ENCODE peak calls at places on chromosomes 12 and 14, in nine cellular contexts. T is caudate nucleus; E is effector memory CD4-positive, alpha-beta T cell; C is iris pigment epithelial cell; Z is astrocyte; G is T-helper 1 cell; A is HS-5; K is HFFc6; B is EL. M is an unnamed sample.

GRCh38 chr14:30763891-30764290 is 110.5 kb upstream of the COCH start:
- DNase-seq in T (no peak), E (no peak), C (no peak), Z (no peak), G (no peak), A (no peak), K (no peak), B (no peak), M (no peak)

GRCh38 chr14:20412422-20412821 is 879 bp downstream of the TEP1 start:
- DNase-seq in T (no peak), E (no peak), C (peak; percentile 23), Z (no peak), G (no peak), A (no peak), K (no peak), B (peak; percentile 13), M (no peak)

GRCh38 chr12:58804749-58805148 is 115.6 kb downstream of the LRIG3 start:
- DNase-seq in T (no peak), E (no peak), C (no peak), Z (no peak), G (no peak), A (no peak), K (no peak), B (no peak), M (no peak)

GRCh38 chr12:17411662-17412061 is 678.3 kb downstream of the RERGL start:
- DNase-seq in T (no peak), E (no peak), C (no peak), Z (no peak), G (no peak), A (no peak), K (no peak), B (no peak), M (no peak)

GRCh38 chr14:68139466-68140110 is 320.0 kb downstream of the RAD51B start:
- DNase-seq in T (no peak), E (no peak), C (no peak), Z (no peak), G (no peak), A (no peak), K (no peak), B (no peak), M (no peak)

GRCh38 chr14:70078329-70078728 is 110.4 kb downstream of the SLC8A3 start:
- DNase-seq in T (no peak), E (no peak), C (no peak), Z (no peak), G (no peak), A (no peak), K (no peak), B (no peak), M (no peak)

GRCh38 chr12:52037248-52037861 is 13.9 kb upstream of the NR4A1 start:
- DNase-seq in T (no peak), E (no peak), C (peak; percentile 47), Z (peak; percentile 51), G (no peak), A (no peak), K (no peak), B (peak; percentile 51), M (no peak)

GRCh38 chr14:101068293-101068957 is 164.9 kb upstream of the RTL1 start:
- DNase-seq in T (no peak), E (no peak), C (no peak), Z (no peak), G (peak; percentile 2), A (no peak), K (no peak), B (no peak), M (peak; percentile 22)

GRCh38 chr14:102777711-102778615 is 714 bp downstream of the TRAF3 start:
- DNase-seq in T (no peak), E (no peak), C (peak; percentile 64), Z (peak; percentile 47), G (no peak), A (no peak), K (peak; percentile 17), B (peak; percentile 35), M (peak; percentile 59)

GRCh38 chr14:68668028-68668427 is 124.8 kb downstream of the ZFP36L1 start:
- DNase-seq in T (no peak), E (no peak), C (no peak), Z (no peak), G (no peak), A (no peak), K (no peak), B (no peak), M (no peak)

GRCh38 chr12:77696183-77696582 is 134.5 kb upstream of the NAV3 start:
- DNase-seq in T (no peak), E (no peak), C (no peak), Z (peak; percentile 47), G (no peak), A (no peak), K (no peak), B (no peak), M (no peak)

GRCh38 chr14:22560638-22561365 is 28.2 kb downstream of the DAD1 start:
- DNase-seq in T (no peak), E (no peak), C (no peak), Z (no peak), G (no peak), A (no peak), K (no peak), B (no peak), M (no peak)

GRCh38 chr12:56709759-56710376 is 15.2 kb downstream of the NACA start:
- DNase-seq in T (no peak), E (no peak), C (no peak), Z (no peak), G (no peak), A (no peak), K (no peak), B (no peak), M (no peak)

GRCh38 chr14:104171948-104172347 is 33.6 kb downstream of the KIF26A start:
- DNase-seq in T (no peak), E (no peak), C (no peak), Z (no peak), G (no peak), A (no peak), K (no peak), B (no peak), M (no peak)

GRCh38 chr12:43291516-43291915 is 260.5 kb downstream of the ADAMTS20 start:
- DNase-seq in T (no peak), E (no peak), C (peak; percentile 95), Z (peak; percentile 91), G (no peak), A (no peak), K (peak; percentile 56), B (peak; percentile 83), M (no peak)

GRCh38 chr12:116183741-116184141 is 93.8 kb downstream of the MED13L start:
- DNase-seq in T (no peak), E (no peak), C (no peak), Z (peak; percentile 58), G (no peak), A (no peak), K (peak; percentile 21), B (no peak), M (no peak)

GRCh38 chr14:103121161-103121845 is 2.0 kb upstream of the TNFAIP2 start:
- DNase-seq in T (no peak), E (no peak), C (no peak), Z (no peak), G (no peak), A (no peak), K (no peak), B (no peak), M (no peak)

GRCh38 chr14:76720382-76720813 is 40.9 kb upstream of the VASH1 start:
- DNase-seq in T (no peak), E (no peak), C (peak; percentile 56), Z (peak; percentile 12), G (no peak), A (no peak), K (no peak), B (peak; percentile 55), M (no peak)

GRCh38 chr14:93036652-93037341 is 78.9 kb downstream of the ITPK1 start:
- DNase-seq in T (peak; percentile 91), E (no peak), C (peak; percentile 43), Z (no peak), G (no peak), A (no peak), K (no peak), B (peak; percentile 39), M (peak; percentile 66)

GRCh38 chr12:92400006-92400405 is 254.4 kb upstream of the BTG1 start:
- DNase-seq in T (no peak), E (no peak), C (no peak), Z (no peak), G (no peak), A (no peak), K (no peak), B (no peak), M (no peak)

GRCh38 chr14:73258076-73258475 is 20.8 kb downstream of the PAPLN start:
- DNase-seq in T (no peak), E (no peak), C (no peak), Z (peak; percentile 35), G (no peak), A (no peak), K (no peak), B (no peak), M (no peak)

GRCh38 chr12:53623526-53623925 is 2.7 kb downstream of the ATF7 start:
- DNase-seq in T (no peak), E (no peak), C (peak; percentile 74), Z (peak; percentile 52), G (no peak), A (no peak), K (no peak), B (peak; percentile 31), M (no peak)

GRCh38 chr14:23366163-23366921 is 1.4 kb upstream of the EFS start:
- DNase-seq in T (peak; percentile 48), E (no peak), C (peak; percentile 67), Z (peak; percentile 68), G (no peak), A (no peak), K (peak; percentile 25), B (peak; percentile 69), M (peak; percentile 52)

GRCh38 chr14:52048641-52049204 is 20.1 kb downstream of the NID2 start:
- DNase-seq in T (no peak), E (no peak), C (no peak), Z (peak; percentile 46), G (no peak), A (no peak), K (no peak), B (peak; percentile 36), M (no peak)

GRCh38 chr14:101242442-101243385 is 318.6 kb upstream of the DIO3 start:
- DNase-seq in T (no peak), E (no peak), C (no peak), Z (no peak), G (no peak), A (no peak), K (no peak), B (no peak), M (no peak)

GRCh38 chr14:99725774-99726537 is 41.9 kb downstream of the CYP46A1 start:
- DNase-seq in T (no peak), E (no peak), C (no peak), Z (no peak), G (no peak), A (no peak), K (no peak), B (peak; percentile 7), M (no peak)

GRCh38 chr12:48812389-48812788 is 5.9 kb upstream of the CACNB3 start:
- DNase-seq in T (no peak), E (no peak), C (peak; percentile 36), Z (no peak), G (no peak), A (no peak), K (no peak), B (peak; percentile 40), M (no peak)